ENCODE peak calls at places on chromosomes 12 and 14, in ten cellular contexts. F, I, N, W, V, Z, T, E, H and Q are unnamed samples.

GRCh38 chr14:72457641-72458040 is 436.3 kb downstream of the DPF3 start:
- DNase-seq in I (no peak), H (peak; percentile 91), N (no peak), W (peak; percentile 59), V (peak; percentile 24), T (no peak), E (no peak), Z (peak; percentile 71), F (no peak), Q (no peak)

GRCh38 chr14:92185559-92185958 is 63.8 kb downstream of the CPSF2 start:
- DNase-seq in Z (no peak), N (no peak), F (peak; percentile 29), V (no peak), W (no peak), E (no peak), T (no peak), I (no peak), H (no peak), Q (no peak)

GRCh38 chr12:75591628-75592027 is 80.2 kb upstream of the KRR1 start:
- DNase-seq in Z (no peak), W (no peak), V (no peak), T (no peak), H (no peak), E (no peak), N (no peak), F (no peak), I (no peak), Q (no peak)

GRCh38 chr14:22231022-22231421 is 358.0 kb downstream of the DAD1 start:
- DNase-seq in E (no peak), I (peak; percentile 12), V (no peak), N (no peak), W (no peak), T (no peak), F (peak; percentile 20), H (no peak), Z (no peak), Q (no peak)

GRCh38 chr12:81558031-81558430 is 201.1 kb downstream of the PPFIA2 start:
- DNase-seq in E (no peak), V (no peak), W (no peak), H (peak; percentile 73), I (no peak), T (no peak), Z (peak; percentile 10), N (no peak), F (no peak), Q (no peak)

GRCh38 chr14:86513056-86513455 is 983.1 kb downstream of the FLRT2 start:
- DNase-seq in Z (no peak), F (no peak), N (no peak), W (no peak), V (no peak), I (no peak), E (no peak), T (no peak), H (no peak), Q (no peak)

GRCh38 chr12:106342397-106343212 is 14.9 kb upstream of the POLR3B start:
- DNase-seq in V (peak; percentile 67), Z (peak; percentile 90), H (peak; percentile 76), F (no peak), T (peak; percentile 36), E (peak; percentile 72), N (peak; percentile 54), I (no peak), W (peak; percentile 51), Q (no peak)

GRCh38 chr12:109304485-109304884 is 4.6 kb downstream of the FOXN4 start:
- DNase-seq in F (peak; percentile 90), Z (no peak), V (no peak), E (no peak), W (no peak), T (no peak), H (no peak), I (peak; percentile 10), N (no peak), Q (no peak)

GRCh38 chr12:87848248-87848868 is 180.8 kb downstream of the C12orf50 start:
- DNase-seq in N (no peak), T (peak; percentile 53), W (peak; percentile 22), F (peak; percentile 77), I (peak; percentile 30), V (peak; percentile 48), E (no peak), Z (peak; percentile 76), H (peak; percentile 58), Q (no peak)

GRCh38 chr14:31270196-31270772 is 62.7 kb upstream of the HECTD1 start:
- DNase-seq in T (peak; percentile 13), E (no peak), I (no peak), W (no peak), V (no peak), N (peak; percentile 17), H (no peak), Z (no peak), F (peak; percentile 29), Q (no peak)

GRCh38 chr14:77184396-77185092 is 2.9 kb downstream of the TMEM63C start:
- DNase-seq in E (no peak), F (no peak), Z (no peak), T (no peak), W (no peak), V (no peak), H (no peak), N (peak; percentile 77), I (no peak), Q (no peak)

GRCh38 chr12:52015393-52016081 is 8.8 kb downstream of the TAMALIN start:
- DNase-seq in V (peak; percentile 66), H (no peak), Z (no peak), F (peak; percentile 96), N (no peak), E (no peak), W (no peak), I (no peak), T (no peak), Q (no peak)

GRCh38 chr12:31228811-31229792 is 96.8 kb downstream of the SINHCAF start:
- DNase-seq in N (peak; percentile 72), H (no peak), E (peak; percentile 94), T (no peak), I (no peak), F (no peak), W (no peak), Z (no peak), V (no peak), Q (no peak)

GRCh38 chr12:93624595-93625294 is 52.3 kb downstream of the SOCS2 start:
- DNase-seq in H (peak; percentile 96), N (no peak), Z (peak; percentile 90), T (no peak), I (peak; percentile 41), F (no peak), W (peak; percentile 93), V (peak; percentile 97), E (no peak), Q (no peak)

GRCh38 chr12:106094304-106094703 is 44.5 kb downstream of the NUAK1 start:
- DNase-seq in W (no peak), V (no peak), N (no peak), Z (no peak), E (no peak), T (no peak), I (no peak), H (peak; percentile 56), F (no peak), Q (no peak)

GRCh38 chr12:9869307-9870161 is at the start of gene CLEC2B:
- DNase-seq in E (no peak), Z (peak; percentile 73), F (peak; percentile 63), H (peak; percentile 78), T (no peak), V (peak; percentile 92), N (no peak), I (peak; percentile 16), W (peak; percentile 38), Q (no peak)

GRCh38 chr14:88823968-88824313 is 510 bp upstream of the TTC8 start:
- DNase-seq in T (no peak), H (no peak), I (no peak), F (no peak), V (no peak), Z (no peak), W (no peak), N (no peak), E (no peak), Q (no peak)

GRCh38 chr14:58750321-58751269 is 112.8 kb downstream of the DACT1 start:
- DNase-seq in F (no peak), E (no peak), V (no peak), T (no peak), W (no peak), I (no peak), N (peak; percentile 34), Z (no peak), H (no peak), Q (no peak)

GRCh38 chr12:116982721-116983502 is 72.2 kb downstream of the FBXW8 start:
- DNase-seq in N (no peak), W (no peak), F (no peak), E (peak; percentile 21), I (no peak), Z (peak; percentile 68), V (no peak), H (peak; percentile 96), T (no peak), Q (no peak)

GRCh38 chr14:37375566-37375965 is 177.8 kb downstream of the MIPOL1 start:
- DNase-seq in I (no peak), E (no peak), F (no peak), H (no peak), Z (no peak), T (no peak), N (no peak), W (no peak), V (no peak), Q (no peak)

GRCh38 chr12:102294568-102294967 is 96.9 kb upstream of the PMCH start:
- DNase-seq in T (no peak), H (no peak), V (no peak), N (no peak), W (no peak), Z (no peak), I (no peak), E (no peak), F (no peak), Q (no peak)

GRCh38 chr14:94591871-94592270 is 10.6 kb downstream of the SERPINA5 start:
- DNase-seq in F (no peak), Z (no peak), I (no peak), H (no peak), T (no peak), N (no peak), E (no peak), W (no peak), V (no peak), Q (peak; percentile 59)
- TF ChIP-seq CTCF in F (no peak), Z (no peak), I (no peak), H (no peak), T (no peak), N (no peak), E (no peak), W (no peak), V (no peak), Q (no peak)

GRCh38 chr12:69583203-69583602 is 2.1 kb upstream of the CCT2 start:
- DNase-seq in I (no peak), F (peak; percentile 60), N (no peak), V (no peak), H (no peak), T (peak; percentile 15), Z (peak; percentile 39), E (no peak), W (no peak), Q (no peak)
- TF ChIP-seq CTCF in I (no peak), F (peak; percentile 32), N (no peak), V (no peak), H (peak; percentile 7), T (no peak), Z (no peak), E (no peak), W (no peak), Q (peak; percentile 44)

GRCh38 chr12:122028601-122029560 is 7.2 kb downstream of the BCL7A start:
- DNase-seq in F (peak; percentile 40), W (no peak), H (no peak), N (no peak), Z (no peak), T (no peak), E (peak; percentile 65), V (peak; percentile 60), I (peak; percentile 83), Q (no peak)
- TF ChIP-seq CTCF in F (no peak), W (no peak), H (no peak), N (no peak), Z (no peak), T (no peak), E (no peak), V (no peak), I (peak; percentile 32), Q (no peak)

GRCh38 chr14:65476290-65476941 is 63.9 kb downstream of the FUT8 start:
- DNase-seq in F (no peak), Z (no peak), I (no peak), N (no peak), V (no peak), E (no peak), T (no peak), W (no peak), H (no peak), Q (no peak)
- TF ChIP-seq CTCF in F (no peak), Z (no peak), I (no peak), N (no peak), V (no peak), E (no peak), T (no peak), W (no peak), H (no peak), Q (no peak)